ENCODE peak calls at places on chromosomes 5 and 9, in ten cellular contexts. T, B, H, K, J, N, C, F, Q and V are unnamed samples.
A peak's percentile ranks its signal among the peaks of the same experiment; 100 is the strongest.

GRCh38 chr5:143213231-143213850 is 190.1 kb downstream of the NR3C1 start:
- DNase-seq in T (no peak), B (no peak), H (no peak), K (no peak), J (no peak), N (no peak), C (no peak), F (no peak), Q (no peak), V (no peak)

GRCh38 chr5:171861383-171861782 is 75.8 kb downstream of the SMIM23 start:
- DNase-seq in T (no peak), B (no peak), H (no peak), K (no peak), J (no peak), N (no peak), C (no peak), F (no peak), Q (no peak), V (no peak)

GRCh38 chr5:101675510-101675909 is 620.6 kb downstream of the SLCO4C1 start:
- DNase-seq in T (no peak), B (no peak), H (no peak), K (no peak), J (no peak), N (no peak), C (no peak), F (no peak), Q (no peak), V (no peak)

GRCh38 chr5:154477382-154478223 is 424 bp downstream of the HAND1 start:
- DNase-seq in T (no peak), B (no peak), H (no peak), K (no peak), J (peak; percentile 86), N (peak; percentile 78), C (no peak), F (peak; percentile 14), Q (no peak), V (peak; percentile 44)

GRCh38 chr5:161263186-161263585 is 283.3 kb downstream of the GABRB2 start:
- DNase-seq in T (no peak), B (no peak), H (no peak), K (no peak), J (no peak), N (no peak), C (no peak), F (no peak), Q (no peak), V (no peak)

GRCh38 chr5:16600949-16601348 is 15.8 kb downstream of the RETREG1 start:
- DNase-seq in T (no peak), B (no peak), H (no peak), K (no peak), J (no peak), N (no peak), C (no peak), F (no peak), Q (no peak), V (no peak)

GRCh38 chr5:80346055-80346454 is 26.3 kb downstream of the SPZ1 start:
- DNase-seq in T (no peak), B (peak; percentile 13), H (no peak), K (no peak), J (peak; percentile 79), N (no peak), C (no peak), F (peak; percentile 14), Q (no peak), V (peak; percentile 59)

GRCh38 chr5:65366655-65367054 is 115.1 kb downstream of the ADAMTS6 start:
- DNase-seq in T (no peak), B (no peak), H (no peak), K (no peak), J (no peak), N (no peak), C (no peak), F (no peak), Q (no peak), V (no peak)

DNA sequence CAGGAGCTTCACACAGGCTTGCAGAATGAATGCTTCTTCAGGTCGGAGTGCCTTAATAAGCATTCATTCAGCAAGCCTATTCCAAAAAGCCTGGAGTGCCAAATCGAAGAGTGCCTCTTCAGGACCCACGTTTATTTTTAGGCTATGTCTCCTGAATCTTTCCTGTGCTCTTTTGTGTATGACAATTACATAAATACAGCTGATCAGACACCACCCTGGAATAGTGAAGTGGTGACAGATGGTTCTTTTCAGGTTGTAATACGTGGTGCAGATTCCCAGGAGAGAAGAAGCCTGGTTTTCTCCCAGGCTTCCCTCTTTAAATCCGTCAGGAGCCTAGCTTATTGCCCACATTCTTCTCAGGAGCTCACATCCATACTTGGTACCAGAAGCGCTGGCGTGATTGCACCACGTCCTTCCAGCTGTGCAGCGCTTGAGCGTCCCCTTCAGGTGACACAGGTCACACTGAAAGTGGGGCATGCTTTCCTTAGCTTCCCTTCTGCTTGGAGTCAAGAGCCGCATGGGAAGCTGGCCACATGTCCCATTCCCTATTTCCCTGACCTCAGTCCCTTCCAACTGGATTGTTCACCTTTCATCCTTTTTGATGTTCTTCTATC is 123.1 kb downstream of the ADCY2 start:
- DNase-seq in T (no peak), B (no peak), H (no peak), K (no peak), J (peak; percentile 91), N (no peak), C (no peak), F (no peak), Q (no peak), V (peak; percentile 73)
- H3K4me3 ChIP-seq in T (no peak overlapping the region), B (no peak overlapping the region), H (no peak overlapping the region), K (no peak overlapping the region), J (no peak overlapping the region), N (no peak overlapping the region), C (no peak overlapping the region), F (no peak overlapping the region), Q (no peak overlapping the region), V (no peak overlapping the region)

GRCh38 chr5:82346376-82347212 is 68.4 kb upstream of the RPS23 start:
- DNase-seq in T (no peak), B (peak; percentile 47), H (no peak), K (no peak), J (no peak), N (no peak), C (no peak), F (no peak), Q (no peak), V (peak; percentile 24)

GRCh38 chr5:82348749-82349148 is 70.6 kb upstream of the RPS23 start:
- DNase-seq in T (no peak), B (peak; percentile 46), H (no peak), K (no peak), J (no peak), N (no peak), C (no peak), F (no peak), Q (no peak), V (no peak)

GRCh38 chr5:82345108-82345507 is 67.0 kb upstream of the RPS23 start:
- DNase-seq in T (no peak), B (no peak), H (no peak), K (no peak), J (no peak), N (no peak), C (no peak), F (no peak), Q (no peak), V (no peak)

GRCh38 chr5:82349651-82350050 is 71.5 kb upstream of the RPS23 start:
- DNase-seq in T (no peak), B (peak; percentile 52), H (no peak), K (no peak), J (peak; percentile 93), N (no peak), C (no peak), F (peak; percentile 36), Q (no peak), V (peak; percentile 67)

GRCh38 chr5:82347213-82347947 is 69.2 kb upstream of the RPS23 start:
- DNase-seq in T (no peak), B (peak; percentile 67), H (peak; percentile 28), K (no peak), J (peak; percentile 53), N (no peak), C (peak; percentile 73), F (peak; percentile 64), Q (no peak), V (no peak)
- H3K27ac ChIP-seq in T (no peak overlapping the region), B (peak overlapping the region; percentile 57), H (no peak overlapping the region), K (no peak overlapping the region), J (peak overlapping the region; percentile 61), N (peak overlapping the region; percentile 71), C (peak overlapping the region; percentile 74), F (no peak overlapping the region), Q (no peak overlapping the region), V (no peak overlapping the region)

GRCh38 chr9:89482056-89482784 is 15.7 kb downstream of the SEMA4D start:
- DNase-seq in T (no peak), B (no peak), H (no peak), K (no peak), J (no peak), N (no peak), C (no peak), F (no peak), Q (no peak), V (no peak)

GRCh38 chr9:89481161-89481915 is 16.6 kb downstream of the SEMA4D start:
- DNase-seq in T (no peak), B (no peak), H (no peak), K (no peak), J (no peak), N (no peak), C (no peak), F (no peak), Q (no peak), V (no peak)

GRCh38 chr9:89484475-89485404 is 13.2 kb downstream of the SEMA4D start:
- DNase-seq in T (peak; percentile 73), B (no peak), H (no peak), K (no peak), J (no peak), N (no peak), C (no peak), F (no peak), Q (no peak), V (no peak)

GRCh38 chr9:89482950-89483349 is 15.0 kb downstream of the SEMA4D start:
- DNase-seq in T (no peak), B (no peak), H (no peak), K (no peak), J (no peak), N (no peak), C (no peak), F (no peak), Q (no peak), V (no peak)

DNA sequence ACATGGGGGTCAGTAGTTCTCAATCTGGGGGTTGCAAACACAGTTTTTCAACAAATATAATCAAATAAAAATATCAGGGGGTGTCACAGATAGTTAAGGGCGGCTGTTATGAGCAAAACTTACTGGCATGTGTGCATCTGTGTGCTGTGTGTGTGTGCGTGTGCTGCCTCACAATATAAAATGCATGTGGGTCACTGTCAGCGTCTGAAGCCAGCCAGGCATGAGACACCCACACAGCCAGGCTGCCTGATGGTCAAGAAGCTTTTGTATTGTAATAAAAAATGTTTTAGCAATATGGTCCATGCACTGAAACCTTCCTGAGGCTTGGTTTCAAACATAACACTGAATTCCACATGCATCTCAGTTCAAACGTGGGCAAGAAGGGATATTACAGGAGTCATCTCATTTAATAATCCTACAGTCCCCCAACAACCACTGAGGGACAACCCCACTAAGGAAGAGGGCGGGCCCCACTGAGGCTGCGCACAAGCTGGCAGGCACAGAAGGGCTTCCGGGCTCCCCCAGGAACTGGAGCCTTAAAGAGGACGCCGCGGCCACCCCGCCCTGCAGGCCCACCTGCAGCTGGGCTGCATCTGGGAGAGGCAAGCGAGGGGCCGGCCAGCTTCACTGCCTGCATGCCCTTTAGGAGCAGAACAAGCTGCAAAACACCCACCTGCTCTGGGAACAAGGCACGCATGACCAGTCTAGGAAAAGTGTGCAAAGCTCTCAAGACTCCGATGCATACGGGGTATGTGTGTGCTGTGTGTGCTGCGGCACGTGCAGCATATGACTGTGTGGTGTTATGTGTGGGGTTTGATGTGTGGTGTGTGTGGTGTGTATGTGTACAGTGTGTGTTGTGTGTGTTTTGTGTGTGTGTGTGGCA is 14.1 kb downstream of the SEMA4D start:
- DNase-seq in T (no peak), B (no peak), H (no peak), K (peak; percentile 57), J (no peak), N (peak; percentile 83), C (no peak), F (no peak), Q (no peak), V (no peak)
- H3K36me3 ChIP-seq in T (peaks cover 12% of the 10 kb centered on the region), B (no peaks in the 10 kb centered on the region), H (no peaks in the 10 kb centered on the region), K (peaks cover 3% of the 10 kb centered on the region), J (no peaks in the 10 kb centered on the region), N (peaks cover 9% of the 10 kb centered on the region), C (no peaks in the 10 kb centered on the region), F (no peaks in the 10 kb centered on the region), Q (no peaks in the 10 kb centered on the region), V (peaks cover 6% of the 10 kb centered on the region)

GRCh38 chr9:106717686-106718085 is 145.3 kb upstream of the ZNF462 start:
- DNase-seq in T (no peak), B (no peak), H (no peak), K (no peak), J (no peak), N (no peak), C (no peak), F (peak; percentile 35), Q (no peak), V (no peak)
- H3K4me3 ChIP-seq in T (no peak overlapping the region), B (no peak overlapping the region), H (no peak overlapping the region), K (no peak overlapping the region), J (no peak overlapping the region), N (no peak overlapping the region), C (no peak overlapping the region), F (no peak overlapping the region), Q (no peak overlapping the region), V (no peak overlapping the region)